ENCODE peak calls at places on chromosomes 1 and 21, in ten cellular contexts. One of them, this sample, is unnamed.

GRCh38 chr21:29166333-29166732 is 35.9 kb downstream of the MAP3K7CL start:
- DNase-seq in dorsolateral prefrontal cortex: no peak
- DNase-seq in lower lobe of right lung: no peak
- DNase-seq in IMR-90: no peak
- DNase-seq in sigmoid colon: no peak
- DNase-seq in omental fat pad: no peak
- DNase-seq in psoas muscle: no peak
- DNase-seq in progenitor cell of endocrine pancreas: no peak
- DNase-seq in lower leg skin: no peak
- DNase-seq in left ventricle myocardium inferior: no peak
- DNase-seq in this sample: no peak

GRCh38 chr1:230292739-230293720 is 133.1 kb downstream of the PGBD5 start:
- DNase-seq in psoas muscle: peak
- DNase-seq in progenitor cell of endocrine pancreas: no peak
- DNase-seq in lower lobe of right lung: no peak
- DNase-seq in IMR-90: no peak
- DNase-seq in dorsolateral prefrontal cortex: no peak
- DNase-seq in omental fat pad: no peak
- DNase-seq in lower leg skin: no peak
- DNase-seq in left ventricle myocardium inferior: no peak
- DNase-seq in sigmoid colon: peak
- DNase-seq in this sample: peak

GRCh38 chr1:66613187-66613586 is 79.2 kb downstream of the SGIP1 start:
- DNase-seq in lower leg skin: no peak
- DNase-seq in progenitor cell of endocrine pancreas: no peak
- DNase-seq in sigmoid colon: no peak
- DNase-seq in omental fat pad: no peak
- DNase-seq in IMR-90: peak
- DNase-seq in lower lobe of right lung: no peak
- DNase-seq in psoas muscle: no peak
- DNase-seq in dorsolateral prefrontal cortex: no peak
- DNase-seq in left ventricle myocardium inferior: no peak
- DNase-seq in this sample: no peak

GRCh38 chr21:24200052-24200451 is 1407.2 kb downstream of the MRPL39 start:
- DNase-seq in IMR-90: no peak
- DNase-seq in left ventricle myocardium inferior: no peak
- DNase-seq in lower lobe of right lung: no peak
- DNase-seq in psoas muscle: no peak
- DNase-seq in dorsolateral prefrontal cortex: no peak
- DNase-seq in lower leg skin: no peak
- DNase-seq in sigmoid colon: no peak
- DNase-seq in omental fat pad: no peak
- DNase-seq in progenitor cell of endocrine pancreas: no peak
- DNase-seq in this sample: no peak

GRCh38 chr21:15908187-15908586 is 178.4 kb downstream of the USP25 start:
- DNase-seq in left ventricle myocardium inferior: no peak
- DNase-seq in progenitor cell of endocrine pancreas: no peak
- DNase-seq in sigmoid colon: no peak
- DNase-seq in IMR-90: peak
- DNase-seq in lower leg skin: no peak
- DNase-seq in lower lobe of right lung: no peak
- DNase-seq in dorsolateral prefrontal cortex: no peak
- DNase-seq in psoas muscle: no peak
- DNase-seq in omental fat pad: no peak
- DNase-seq in this sample: no peak

GRCh38 chr1:172630868-172631267 is 28.0 kb upstream of the FASLG start:
- DNase-seq in dorsolateral prefrontal cortex: no peak
- DNase-seq in IMR-90: peak
- DNase-seq in lower leg skin: no peak
- DNase-seq in sigmoid colon: no peak
- DNase-seq in left ventricle myocardium inferior: no peak
- DNase-seq in progenitor cell of endocrine pancreas: no peak
- DNase-seq in lower lobe of right lung: no peak
- DNase-seq in psoas muscle: no peak
- DNase-seq in omental fat pad: no peak
- DNase-seq in this sample: no peak

GRCh38 chr1:108785264-108785663 is 38.8 kb downstream of the STXBP3 start:
- DNase-seq in lower leg skin: no peak
- DNase-seq in omental fat pad: no peak
- DNase-seq in left ventricle myocardium inferior: no peak
- DNase-seq in sigmoid colon: no peak
- DNase-seq in progenitor cell of endocrine pancreas: no peak
- DNase-seq in psoas muscle: no peak
- DNase-seq in lower lobe of right lung: no peak
- DNase-seq in dorsolateral prefrontal cortex: no peak
- DNase-seq in IMR-90: no peak
- DNase-seq in this sample: no peak

GRCh38 chr1:38571726-38572125 is 287.8 kb downstream of the RRAGC start:
- DNase-seq in sigmoid colon: no peak
- DNase-seq in left ventricle myocardium inferior: no peak
- DNase-seq in dorsolateral prefrontal cortex: no peak
- DNase-seq in IMR-90: no peak
- DNase-seq in lower leg skin: no peak
- DNase-seq in psoas muscle: no peak
- DNase-seq in progenitor cell of endocrine pancreas: no peak
- DNase-seq in omental fat pad: no peak
- DNase-seq in lower lobe of right lung: no peak
- DNase-seq in this sample: no peak

GRCh38 chr1:234543442-234544093 is 64.6 kb upstream of the TARBP1 start:
- DNase-seq in progenitor cell of endocrine pancreas: no peak
- DNase-seq in lower leg skin: no peak
- DNase-seq in sigmoid colon: peak
- DNase-seq in psoas muscle: peak
- DNase-seq in omental fat pad: no peak
- DNase-seq in left ventricle myocardium inferior: peak
- DNase-seq in dorsolateral prefrontal cortex: no peak
- DNase-seq in lower lobe of right lung: no peak
- DNase-seq in IMR-90: no peak
- DNase-seq in this sample: no peak

GRCh38 chr1:21324368-21325137 is 34.3 kb upstream of the ECE1 start:
- DNase-seq in dorsolateral prefrontal cortex: no peak
- DNase-seq in omental fat pad: peak
- DNase-seq in IMR-90: peak
- DNase-seq in left ventricle myocardium inferior: peak
- DNase-seq in sigmoid colon: peak
- DNase-seq in psoas muscle: peak
- DNase-seq in lower lobe of right lung: peak
- DNase-seq in lower leg skin: peak
- DNase-seq in progenitor cell of endocrine pancreas: no peak
- DNase-seq in this sample: no peak

GRCh38 chr1:8858112-8858668 is 20.3 kb downstream of the ENO1 start:
- DNase-seq in lower lobe of right lung: no peak
- DNase-seq in psoas muscle: no peak
- DNase-seq in sigmoid colon: no peak
- DNase-seq in dorsolateral prefrontal cortex: no peak
- DNase-seq in IMR-90: peak
- DNase-seq in left ventricle myocardium inferior: no peak
- DNase-seq in progenitor cell of endocrine pancreas: no peak
- DNase-seq in omental fat pad: no peak
- DNase-seq in lower leg skin: no peak
- DNase-seq in this sample: no peak

GRCh38 chr1:58584082-58584895 is 7.2 kb upstream of the TACSTD2 start:
- DNase-seq in lower leg skin: no peak
- DNase-seq in left ventricle myocardium inferior: no peak
- DNase-seq in IMR-90: peak
- DNase-seq in sigmoid colon: peak
- DNase-seq in dorsolateral prefrontal cortex: no peak
- DNase-seq in omental fat pad: no peak
- DNase-seq in psoas muscle: peak
- DNase-seq in lower lobe of right lung: peak
- DNase-seq in progenitor cell of endocrine pancreas: no peak
- DNase-seq in this sample: no peak

GRCh38 chr21:23130308-23130707 is 2132.1 kb downstream of the NCAM2 start:
- DNase-seq in left ventricle myocardium inferior: no peak
- DNase-seq in sigmoid colon: no peak
- DNase-seq in progenitor cell of endocrine pancreas: no peak
- DNase-seq in lower leg skin: no peak
- DNase-seq in IMR-90: no peak
- DNase-seq in lower lobe of right lung: no peak
- DNase-seq in dorsolateral prefrontal cortex: no peak
- DNase-seq in psoas muscle: no peak
- DNase-seq in omental fat pad: no peak
- DNase-seq in this sample: no peak

GRCh38 chr21:23127973-23128372 is 2129.8 kb downstream of the NCAM2 start:
- DNase-seq in IMR-90: no peak
- DNase-seq in dorsolateral prefrontal cortex: no peak
- DNase-seq in sigmoid colon: no peak
- DNase-seq in omental fat pad: no peak
- DNase-seq in lower lobe of right lung: no peak
- DNase-seq in left ventricle myocardium inferior: no peak
- DNase-seq in psoas muscle: no peak
- DNase-seq in progenitor cell of endocrine pancreas: no peak
- DNase-seq in lower leg skin: no peak
- DNase-seq in this sample: no peak

GRCh38 chr21:23131177-23131576 is 2133.0 kb downstream of the NCAM2 start:
- DNase-seq in omental fat pad: no peak
- DNase-seq in sigmoid colon: no peak
- DNase-seq in psoas muscle: no peak
- DNase-seq in left ventricle myocardium inferior: no peak
- DNase-seq in lower lobe of right lung: no peak
- DNase-seq in progenitor cell of endocrine pancreas: no peak
- DNase-seq in IMR-90: no peak
- DNase-seq in lower leg skin: no peak
- DNase-seq in dorsolateral prefrontal cortex: no peak
- DNase-seq in this sample: no peak
- TF ChIP-seq CTCF in omental fat pad: no peak
- TF ChIP-seq CTCF in sigmoid colon: no peak
- TF ChIP-seq CTCF in psoas muscle: no peak
- TF ChIP-seq CTCF in left ventricle myocardium inferior: peak
- TF ChIP-seq CTCF in lower lobe of right lung: no peak
- TF ChIP-seq CTCF in progenitor cell of endocrine pancreas: peak
- TF ChIP-seq CTCF in IMR-90: no peak
- TF ChIP-seq CTCF in lower leg skin: no peak
- TF ChIP-seq CTCF in dorsolateral prefrontal cortex: no peak
- TF ChIP-seq CTCF in this sample: peak

DNA sequence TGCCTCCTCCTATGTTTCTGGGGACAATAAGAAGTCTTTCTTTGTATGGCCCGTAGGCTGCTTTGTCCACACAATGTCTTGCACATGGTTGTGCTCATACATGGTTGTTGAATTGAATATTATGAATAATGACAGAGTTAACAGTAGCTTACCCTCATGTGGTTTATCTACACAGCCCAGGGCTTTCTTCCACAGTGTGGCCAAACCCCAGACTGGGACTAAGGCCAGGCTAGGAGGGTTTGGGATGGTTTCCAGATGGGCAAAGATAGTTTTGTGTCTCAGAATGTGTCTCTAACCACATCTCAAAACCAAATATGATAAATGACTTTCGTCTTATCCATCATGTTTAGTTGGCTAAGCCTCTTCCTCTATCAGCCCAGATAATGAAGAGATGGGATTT is 65.2 kb downstream of the CACNA1E start:
- DNase-seq in sigmoid colon: no peak
- DNase-seq in lower lobe of right lung: no peak
- DNase-seq in dorsolateral prefrontal cortex: no peak
- DNase-seq in lower leg skin: no peak
- DNase-seq in IMR-90: no peak
- DNase-seq in progenitor cell of endocrine pancreas: no peak
- DNase-seq in left ventricle myocardium inferior: no peak
- DNase-seq in omental fat pad: no peak
- DNase-seq in psoas muscle: no peak
- DNase-seq in this sample: no peak
- TF ChIP-seq CTCF in sigmoid colon: no peak
- TF ChIP-seq CTCF in lower lobe of right lung: no peak
- TF ChIP-seq CTCF in dorsolateral prefrontal cortex: no peak
- TF ChIP-seq CTCF in lower leg skin: no peak
- TF ChIP-seq CTCF in IMR-90: no peak
- TF ChIP-seq CTCF in progenitor cell of endocrine pancreas: no peak
- TF ChIP-seq CTCF in left ventricle myocardium inferior: no peak
- TF ChIP-seq CTCF in omental fat pad: no peak
- TF ChIP-seq CTCF in psoas muscle: no peak
- TF ChIP-seq CTCF in this sample: no peak

DNA sequence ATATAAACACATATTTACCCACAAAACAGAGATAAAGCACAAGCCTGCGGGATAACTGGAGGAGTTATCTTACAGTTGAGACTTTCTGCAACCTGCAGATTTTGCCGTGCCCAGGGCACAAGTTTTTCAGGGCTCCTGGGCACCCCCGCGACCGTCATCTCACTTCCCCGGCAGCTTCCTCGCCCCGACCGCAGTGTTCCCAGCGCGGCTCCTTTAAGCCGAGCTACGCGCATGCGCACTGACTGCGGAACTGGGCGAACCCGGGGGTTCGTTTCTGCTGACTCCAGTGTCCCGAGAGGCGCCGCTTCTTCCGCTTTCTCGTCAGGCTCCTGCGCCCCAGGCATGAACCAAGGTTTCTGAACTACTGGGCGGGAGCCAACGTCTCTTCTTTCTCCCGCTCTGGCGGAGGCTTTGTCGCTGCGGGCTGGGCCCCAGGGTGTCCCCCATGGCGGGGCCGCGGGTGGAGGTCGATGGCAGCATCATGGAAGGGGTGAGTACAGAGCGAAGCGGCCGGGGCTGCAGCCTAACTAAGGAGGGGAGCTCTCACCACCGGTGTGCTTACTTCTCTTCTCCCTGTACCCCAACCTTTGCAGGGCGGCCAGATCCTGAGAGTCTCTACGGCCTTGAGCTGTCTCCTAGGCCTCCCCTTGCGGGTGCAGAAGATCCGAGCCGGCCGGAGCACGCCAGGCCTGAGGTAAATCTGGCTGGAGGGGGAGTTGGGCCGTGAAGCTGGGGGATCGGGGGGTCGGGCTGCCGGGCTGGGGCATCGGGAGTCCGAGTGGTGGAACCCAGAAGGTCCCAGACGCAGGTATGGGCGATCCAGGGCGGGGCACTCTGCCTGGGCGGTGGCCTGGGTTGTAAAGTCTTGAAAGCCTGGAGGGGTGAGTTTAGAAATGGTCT is at the start of gene RTCA:
- DNase-seq in omental fat pad: peak
- DNase-seq in dorsolateral prefrontal cortex: peak
- DNase-seq in IMR-90: peak
- DNase-seq in lower leg skin: peak
- DNase-seq in psoas muscle: peak
- DNase-seq in progenitor cell of endocrine pancreas: peak
- DNase-seq in lower lobe of right lung: peak
- DNase-seq in left ventricle myocardium inferior: peak
- DNase-seq in sigmoid colon: peak
- DNase-seq in this sample: peak
- TF ChIP-seq CTCF in omental fat pad: no peak
- TF ChIP-seq CTCF in dorsolateral prefrontal cortex: no peak
- TF ChIP-seq CTCF in IMR-90: no peak
- TF ChIP-seq CTCF in lower leg skin: no peak
- TF ChIP-seq CTCF in psoas muscle: no peak
- TF ChIP-seq CTCF in progenitor cell of endocrine pancreas: no peak
- TF ChIP-seq CTCF in lower lobe of right lung: no peak
- TF ChIP-seq CTCF in left ventricle myocardium inferior: no peak
- TF ChIP-seq CTCF in sigmoid colon: no peak
- TF ChIP-seq CTCF in this sample: no peak

DNA sequence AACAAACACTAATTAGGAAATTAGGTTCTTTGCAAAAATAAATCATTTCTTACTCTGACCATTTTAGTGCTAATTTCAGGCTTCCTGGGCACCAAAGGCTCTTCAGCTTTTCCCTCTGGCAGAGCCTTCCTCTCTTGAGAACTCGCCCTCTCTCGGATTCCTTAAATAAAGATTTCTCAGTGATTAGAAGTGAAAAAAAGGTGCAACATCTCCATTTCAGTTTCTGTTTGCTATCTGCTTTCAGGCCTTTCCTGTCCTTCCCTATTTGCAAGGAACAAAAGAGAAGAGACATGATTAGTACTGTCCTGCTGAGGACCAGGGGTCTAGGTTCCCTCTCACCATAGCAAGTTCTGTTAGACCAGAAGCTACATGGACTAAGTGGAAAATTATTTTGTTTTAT is 27.8 kb upstream of the CACYBP start:
- DNase-seq in lower leg skin: no peak
- DNase-seq in progenitor cell of endocrine pancreas: no peak
- DNase-seq in omental fat pad: no peak
- DNase-seq in IMR-90: no peak
- DNase-seq in left ventricle myocardium inferior: no peak
- DNase-seq in sigmoid colon: no peak
- DNase-seq in dorsolateral prefrontal cortex: no peak
- DNase-seq in psoas muscle: no peak
- DNase-seq in lower lobe of right lung: no peak
- DNase-seq in this sample: no peak
- TF ChIP-seq CTCF in lower leg skin: no peak
- TF ChIP-seq CTCF in progenitor cell of endocrine pancreas: no peak
- TF ChIP-seq CTCF in omental fat pad: no peak
- TF ChIP-seq CTCF in IMR-90: no peak
- TF ChIP-seq CTCF in left ventricle myocardium inferior: no peak
- TF ChIP-seq CTCF in sigmoid colon: no peak
- TF ChIP-seq CTCF in dorsolateral prefrontal cortex: no peak
- TF ChIP-seq CTCF in psoas muscle: no peak
- TF ChIP-seq CTCF in lower lobe of right lung: no peak
- TF ChIP-seq CTCF in this sample: no peak